ENCODE peak calls at places on chromosomes 3 and 15, in four cellular contexts. One of them, this sample, is unnamed.
A peak's percentile ranks its signal among the peaks of the same experiment; 100 is the strongest.

GRCh38 chr3:37768107-37768809 is 93.4 kb upstream of the CTDSPL start:
- DNase-seq in non-pigmented ciliary epithelial cell: no peak
- DNase-seq in posterior cingulate gyrus: no peak
- DNase-seq in H54: no peak
- DNase-seq in this sample: no peak

GRCh38 chr3:156782921-156783320 is 43.2 kb upstream of the LEKR1 start:
- DNase-seq in posterior cingulate gyrus: no peak
- DNase-seq in non-pigmented ciliary epithelial cell: no peak
- DNase-seq in H54: no peak
- DNase-seq in this sample: no peak

GRCh38 chr3:30473374-30474051 is 132.9 kb upstream of the TGFBR2 start:
- DNase-seq in non-pigmented ciliary epithelial cell: no peak
- DNase-seq in H54: no peak
- DNase-seq in posterior cingulate gyrus: no peak
- DNase-seq in this sample: peak; percentile 84

GRCh38 chr3:129526121-129526900 is 2.1 kb upstream of the RHO start:
- DNase-seq in posterior cingulate gyrus: no peak
- DNase-seq in H54: no peak
- DNase-seq in non-pigmented ciliary epithelial cell: no peak
- DNase-seq in this sample: no peak

GRCh38 chr15:70181626-70182255 is 84.0 kb upstream of the TLE3 start:
- DNase-seq in posterior cingulate gyrus: no peak
- DNase-seq in non-pigmented ciliary epithelial cell: no peak
- DNase-seq in H54: no peak
- DNase-seq in this sample: no peak

GRCh38 chr15:63079938-63080626 is 37.5 kb downstream of the TPM1 start:
- DNase-seq in posterior cingulate gyrus: no peak
- DNase-seq in H54: peak; percentile 31
- DNase-seq in non-pigmented ciliary epithelial cell: no peak
- DNase-seq in this sample: no peak

GRCh38 chr3:172153335-172153861 is 114.0 kb downstream of the FNDC3B start:
- DNase-seq in H54: peak; percentile 65
- DNase-seq in non-pigmented ciliary epithelial cell: peak; percentile 99
- DNase-seq in posterior cingulate gyrus: peak; percentile 72
- DNase-seq in this sample: peak; percentile 96

GRCh38 chr3:44055951-44056350 is 185.7 kb upstream of the TOPAZ1 start:
- DNase-seq in non-pigmented ciliary epithelial cell: no peak
- DNase-seq in posterior cingulate gyrus: no peak
- DNase-seq in H54: no peak
- DNase-seq in this sample: no peak

GRCh38 chr3:72052841-72053409 is 268.0 kb upstream of the PROK2 start:
- DNase-seq in H54: no peak
- DNase-seq in posterior cingulate gyrus: no peak
- DNase-seq in non-pigmented ciliary epithelial cell: no peak
- DNase-seq in this sample: no peak

GRCh38 chr3:181555681-181556080 is 156.0 kb upstream of the SOX2 start:
- DNase-seq in non-pigmented ciliary epithelial cell: no peak
- DNase-seq in H54: no peak
- DNase-seq in posterior cingulate gyrus: peak; percentile 71
- DNase-seq in this sample: no peak

This sample was measured in right atrium auricular region.